ENCODE peak calls at places on chromosomes 7 and 10, in six cellular contexts. One of them, this sample, is unnamed.

GRCh38 chr10:120987359-120987758 is 136.2 kb downstream of the WDR11 start:
- DNase-seq in T47D: no peak
- DNase-seq in amniotic stem cell: no peak
- DNase-seq in fibroblast of mammary gland: no peak
- DNase-seq in choroid plexus epithelial cell: no peak
- DNase-seq in dorsolateral prefrontal cortex: no peak
- DNase-seq in this sample: no peak

GRCh38 chr7:24346129-24346528 is 62.1 kb downstream of the NPY start:
- DNase-seq in T47D: peak
- DNase-seq in amniotic stem cell: no peak
- DNase-seq in fibroblast of mammary gland: no peak
- DNase-seq in choroid plexus epithelial cell: no peak
- DNase-seq in dorsolateral prefrontal cortex: no peak
- DNase-seq in this sample: no peak

GRCh38 chr10:72831696-72832355 is 61.7 kb upstream of the OIT3 start:
- DNase-seq in T47D: no peak
- DNase-seq in amniotic stem cell: no peak
- DNase-seq in fibroblast of mammary gland: no peak
- DNase-seq in choroid plexus epithelial cell: peak
- DNase-seq in dorsolateral prefrontal cortex: no peak
- DNase-seq in this sample: no peak

GRCh38 chr10:69500864-69501468 is 49.7 kb downstream of the TSPAN15 start:
- DNase-seq in T47D: no peak
- DNase-seq in amniotic stem cell: no peak
- DNase-seq in fibroblast of mammary gland: no peak
- DNase-seq in choroid plexus epithelial cell: no peak
- DNase-seq in dorsolateral prefrontal cortex: peak
- DNase-seq in this sample: no peak

GRCh38 chr10:46267132-46267985 is 19.4 kb upstream of the ANTXRL start:
- DNase-seq in T47D: no peak
- DNase-seq in amniotic stem cell: no peak
- DNase-seq in fibroblast of mammary gland: no peak
- DNase-seq in choroid plexus epithelial cell: no peak
- DNase-seq in dorsolateral prefrontal cortex: no peak
- DNase-seq in this sample: no peak

GRCh38 chr10:63611078-63611477 is 89.9 kb downstream of the REEP3 start:
- DNase-seq in T47D: no peak
- DNase-seq in amniotic stem cell: no peak
- DNase-seq in fibroblast of mammary gland: peak
- DNase-seq in choroid plexus epithelial cell: peak
- DNase-seq in dorsolateral prefrontal cortex: no peak
- DNase-seq in this sample: no peak

GRCh38 chr7:95470452-95470851 is 15.3 kb upstream of the ASB4 start:
- DNase-seq in T47D: no peak
- DNase-seq in amniotic stem cell: no peak
- DNase-seq in fibroblast of mammary gland: peak
- DNase-seq in choroid plexus epithelial cell: peak
- DNase-seq in dorsolateral prefrontal cortex: no peak
- DNase-seq in this sample: no peak

GRCh38 chr7:25638590-25638989 is 410.3 kb upstream of the NPVF start:
- DNase-seq in T47D: no peak
- DNase-seq in amniotic stem cell: no peak
- DNase-seq in fibroblast of mammary gland: no peak
- DNase-seq in choroid plexus epithelial cell: no peak
- DNase-seq in dorsolateral prefrontal cortex: no peak
- DNase-seq in this sample: no peak

GRCh38 chr7:329691-330281 is 39.8 kb downstream of the FOXL3 start:
- DNase-seq in T47D: no peak
- DNase-seq in amniotic stem cell: no peak
- DNase-seq in fibroblast of mammary gland: no peak
- DNase-seq in choroid plexus epithelial cell: no peak
- DNase-seq in dorsolateral prefrontal cortex: no peak
- DNase-seq in this sample: no peak

GRCh38 chr7:139047970-139048369 is 12.1 kb upstream of the ZC3HAV1L start:
- DNase-seq in T47D: no peak
- DNase-seq in amniotic stem cell: no peak
- DNase-seq in fibroblast of mammary gland: no peak
- DNase-seq in choroid plexus epithelial cell: no peak
- DNase-seq in dorsolateral prefrontal cortex: no peak
- DNase-seq in this sample: no peak

GRCh38 chr10:103803941-103804340 is 51.4 kb downstream of the SH3PXD2A start:
- DNase-seq in T47D: no peak
- DNase-seq in amniotic stem cell: no peak
- DNase-seq in fibroblast of mammary gland: no peak
- DNase-seq in choroid plexus epithelial cell: no peak
- DNase-seq in dorsolateral prefrontal cortex: no peak
- DNase-seq in this sample: no peak

GRCh38 chr7:4181446-4181845 is 500.6 kb upstream of the FOXK1 start:
- DNase-seq in T47D: no peak
- DNase-seq in amniotic stem cell: no peak
- DNase-seq in fibroblast of mammary gland: no peak
- DNase-seq in choroid plexus epithelial cell: no peak
- DNase-seq in dorsolateral prefrontal cortex: no peak
- DNase-seq in this sample: no peak

GRCh38 chr10:43594944-43595589 is 11.2 kb upstream of the ZNF485 start:
- DNase-seq in T47D: no peak
- DNase-seq in amniotic stem cell: no peak
- DNase-seq in fibroblast of mammary gland: peak
- DNase-seq in choroid plexus epithelial cell: peak
- DNase-seq in dorsolateral prefrontal cortex: no peak
- DNase-seq in this sample: no peak

GRCh38 chr7:91657386-91658120 is 222.9 kb downstream of the MTERF1 start:
- DNase-seq in T47D: no peak
- DNase-seq in amniotic stem cell: no peak
- DNase-seq in fibroblast of mammary gland: peak
- DNase-seq in choroid plexus epithelial cell: peak
- DNase-seq in dorsolateral prefrontal cortex: no peak
- DNase-seq in this sample: no peak

GRCh38 chr10:22713853-22714523 is 390 bp downstream of the PIP4K2A start:
- DNase-seq in T47D: peak
- DNase-seq in amniotic stem cell: no peak
- DNase-seq in fibroblast of mammary gland: peak
- DNase-seq in choroid plexus epithelial cell: peak
- DNase-seq in dorsolateral prefrontal cortex: no peak
- DNase-seq in this sample: peak

GRCh38 chr10:69360485-69361302 is 56.0 kb downstream of the TACR2 start:
- DNase-seq in T47D: peak
- DNase-seq in amniotic stem cell: peak
- DNase-seq in fibroblast of mammary gland: peak
- DNase-seq in choroid plexus epithelial cell: peak
- DNase-seq in dorsolateral prefrontal cortex: peak
- DNase-seq in this sample: no peak